ENCODE peak calls at places on chromosome 7, in nine cellular contexts. O is memory B cell; T is H54; K is OCI-M1; B is M059J; N is CD4-positive, alpha-beta T cell; G is AG08396; L is amniotic stem cell; H is germinal center. Z is an unnamed sample.

GRCh38 chr7:140972876-140973829 is 41.6 kb downstream of the MRPS33 start:
- DNase-seq in O (no peak), T (no peak), K (no peak), B (no peak), N (no peak), G (no peak), L (no peak), H (no peak), Z (no peak)

GRCh38 chr7:88546808-88547207 is 212.7 kb upstream of the ZNF804B start:
- DNase-seq in O (no peak), T (peak; percentile 12), K (peak; percentile 85), B (peak; percentile 22), N (no peak), G (no peak), L (no peak), H (no peak), Z (peak; percentile 17)

GRCh38 chr7:27917774-27918314 is 177.9 kb downstream of the TAX1BP1 start:
- DNase-seq in O (no peak), T (peak; percentile 36), K (peak; percentile 28), B (peak; percentile 86), N (no peak), G (no peak), L (no peak), H (no peak), Z (no peak)

GRCh38 chr7:45649560-45650346 is 75.6 kb downstream of the ADCY1 start:
- DNase-seq in O (no peak), T (no peak), K (no peak), B (no peak), N (no peak), G (no peak), L (no peak), H (no peak), Z (no peak)

GRCh38 chr7:13240349-13240748 is 552.9 kb downstream of the ARL4A start:
- DNase-seq in O (no peak), T (peak; percentile 68), K (no peak), B (peak; percentile 87), N (no peak), G (peak; percentile 2), L (no peak), H (no peak), Z (peak; percentile 17)

GRCh38 chr7:137992042-137992737 is 9.7 kb downstream of the CREB3L2 start:
- DNase-seq in O (no peak), T (no peak), K (peak; percentile 24), B (peak; percentile 66), N (no peak), G (no peak), L (no peak), H (no peak), Z (no peak)

GRCh38 chr7:10802526-10802925 is 171.1 kb upstream of the PHF14 start:
- DNase-seq in O (no peak), T (peak; percentile 60), K (no peak), B (peak; percentile 50), N (no peak), G (peak; percentile 18), L (no peak), H (no peak), Z (no peak)

GRCh38 chr7:69880848-69881247 is 282.6 kb downstream of the AUTS2 start:
- DNase-seq in O (no peak), T (no peak), K (no peak), B (no peak), N (no peak), G (no peak), L (no peak), H (no peak), Z (no peak)

GRCh38 chr7:40211291-40212003 is 76.6 kb downstream of the SUGCT start:
- DNase-seq in O (no peak), T (no peak), K (no peak), B (peak; percentile 51), N (no peak), G (no peak), L (no peak), H (no peak), Z (peak; percentile 7)